ENCODE peak calls at places on chromosomes 1 and 21, in seven cellular contexts. P, Z, Q, W, Y, B and A are unnamed samples.
A peak's percentile ranks its signal among the peaks of the same experiment; 100 is the strongest.

GRCh38 chr21:29332461-29333354 is 34.0 kb downstream of the BACH1 start:
- DNase-seq in P (no peak), Z (no peak), Q (no peak), W (peak; percentile 56), Y (peak; percentile 57), B (no peak), A (no peak)

GRCh38 chr1:164137273-164137947 is 421.6 kb upstream of the PBX1 start:
- DNase-seq in P (no peak), Z (no peak), Q (no peak), W (no peak), Y (no peak), B (no peak), A (no peak)

GRCh38 chr1:91925644-91926330 is 23.4 kb upstream of the BRDT start:
- DNase-seq in P (no peak), Z (no peak), Q (no peak), W (no peak), Y (no peak), B (no peak), A (no peak)

GRCh38 chr1:20280399-20280798 is 10.3 kb upstream of the VWA5B1 start:
- DNase-seq in P (no peak), Z (no peak), Q (no peak), W (no peak), Y (no peak), B (no peak), A (no peak)

GRCh38 chr1:86200901-86201300 is 44.3 kb upstream of the COL24A1 start:
- DNase-seq in P (no peak), Z (no peak), Q (no peak), W (peak; percentile 24), Y (peak; percentile 31), B (no peak), A (no peak)

GRCh38 chr1:39507230-39507928 is 15.9 kb downstream of the BMP8A start:
- DNase-seq in P (no peak), Z (no peak), Q (peak; percentile 79), W (no peak), Y (peak; percentile 33), B (no peak), A (no peak)

GRCh38 chr1:168089326-168089978 is 47.3 kb downstream of the GPR161 start:
- DNase-seq in P (no peak), Z (no peak), Q (no peak), W (no peak), Y (no peak), B (no peak), A (no peak)

GRCh38 chr1:25572708-25573590 is 29.5 kb downstream of the LDLRAP1 start:
- DNase-seq in P (peak; percentile 56), Z (no peak), Q (peak; percentile 92), W (peak; percentile 57), Y (peak; percentile 60), B (no peak), A (peak; percentile 57)

GRCh38 chr1:151371340-151371739 is 1.2 kb downstream of the SELENBP1 start:
- DNase-seq in P (peak; percentile 69), Z (peak; percentile 66), Q (no peak), W (peak; percentile 50), Y (peak; percentile 69), B (no peak), A (no peak)

GRCh38 chr1:26127235-26128163 is 15.9 kb downstream of the PDIK1L start:
- DNase-seq in P (no peak), Z (no peak), Q (no peak), W (peak; percentile 38), Y (peak; percentile 33), B (no peak), A (no peak)

GRCh38 chr1:213244664-213245091 is 193.6 kb downstream of the RPS6KC1 start:
- DNase-seq in P (no peak), Z (no peak), Q (peak; percentile 8), W (peak; percentile 77), Y (peak; percentile 76), B (peak; percentile 13), A (peak; percentile 1)

GRCh38 chr1:247173431-247173830 is 1.6 kb upstream of the ZNF124 start:
- DNase-seq in P (no peak), Z (no peak), Q (no peak), W (no peak), Y (no peak), B (no peak), A (no peak)

GRCh38 chr1:224300346-224300745 is 29.6 kb downstream of the NVL start:
- DNase-seq in P (no peak), Z (no peak), Q (no peak), W (peak; percentile 79), Y (peak; percentile 62), B (no peak), A (no peak)

GRCh38 chr1:41811051-41811795 is 107.5 kb downstream of the HIVEP3 start:
- DNase-seq in P (no peak), Z (no peak), Q (no peak), W (peak; percentile 35), Y (peak; percentile 50), B (no peak), A (peak; percentile 8)

GRCh38 chr1:115705085-115706008 is 63.2 kb downstream of the CASQ2 start:
- DNase-seq in P (no peak), Z (no peak), Q (no peak), W (no peak), Y (no peak), B (no peak), A (no peak)

GRCh38 chr21:43741425-43742096 is 22.6 kb downstream of the PDXK start:
- DNase-seq in P (no peak), Z (no peak), Q (peak; percentile 90), W (no peak), Y (no peak), B (no peak), A (no peak)

GRCh38 chr21:40548134-40548533 is 298.8 kb downstream of the DSCAM start:
- DNase-seq in P (no peak), Z (no peak), Q (no peak), W (no peak), Y (no peak), B (no peak), A (no peak)

GRCh38 chr1:186165303-186165702 is 209.8 kb downstream of the TPR start:
- DNase-seq in P (no peak), Z (no peak), Q (no peak), W (no peak), Y (no peak), B (no peak), A (no peak)

GRCh38 chr1:186164773-186165172 is 210.3 kb downstream of the TPR start:
- DNase-seq in P (no peak), Z (no peak), Q (no peak), W (no peak), Y (no peak), B (no peak), A (no peak)

GRCh38 chr1:186167096-186167668 is 207.9 kb downstream of the TPR start:
- DNase-seq in P (no peak), Z (no peak), Q (no peak), W (no peak), Y (no peak), B (no peak), A (no peak)
- H3K4me3 ChIP-seq in P (no peak overlapping the region), Z (no peak overlapping the region), Q (no peak overlapping the region), W (no peak overlapping the region), Y (no peak overlapping the region), B (no peak overlapping the region), A (no peak overlapping the region)

DNA sequence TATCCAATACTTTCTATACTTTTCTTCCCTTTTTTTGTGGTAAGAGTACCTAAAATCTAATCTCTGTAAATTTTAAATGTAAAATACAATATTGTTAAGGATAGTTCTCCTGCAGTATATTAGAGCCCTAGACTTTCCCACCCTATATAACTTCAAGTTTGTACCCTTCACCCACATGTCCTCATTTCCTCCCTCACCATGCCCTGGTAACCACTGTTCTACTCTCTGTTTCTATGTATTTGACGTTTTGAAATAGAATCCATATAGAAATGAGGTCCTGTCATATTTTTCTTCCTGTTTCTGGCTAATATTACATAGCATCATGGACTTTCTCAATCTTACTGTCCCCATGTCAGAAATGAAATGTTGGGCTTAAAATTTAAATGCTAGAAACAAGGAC is 24.8 kb downstream of the GBP7 start:
- DNase-seq in P (no peak), Z (no peak), Q (no peak), W (no peak), Y (no peak), B (no peak), A (no peak)
- H3K4me3 ChIP-seq in P (no peak overlapping the region), Z (no peak overlapping the region), Q (no peak overlapping the region), W (no peak overlapping the region), Y (no peak overlapping the region), B (no peak overlapping the region), A (no peak overlapping the region)

GRCh38 chr1:61125895-61126294 is 43.5 kb downstream of the NFIA start:
- DNase-seq in P (no peak), Z (no peak), Q (no peak), W (no peak), Y (no peak), B (no peak), A (no peak)
- H3K4me3 ChIP-seq in P (no peak overlapping the region), Z (no peak overlapping the region), Q (no peak overlapping the region), W (no peak overlapping the region), Y (no peak overlapping the region), B (no peak overlapping the region), A (no peak overlapping the region)

GRCh38 chr1:21325731-21326387 is 35.6 kb upstream of the ECE1 start:
- DNase-seq in P (no peak), Z (no peak), Q (peak; percentile 71), W (no peak), Y (no peak), B (no peak), A (no peak)

GRCh38 chr1:21327566-21328323 is 37.5 kb upstream of the ECE1 start:
- DNase-seq in P (no peak), Z (no peak), Q (no peak), W (no peak), Y (no peak), B (no peak), A (no peak)

GRCh38 chr1:21324368-21325137 is 34.3 kb upstream of the ECE1 start:
- DNase-seq in P (peak; percentile 88), Z (peak; percentile 89), Q (peak; percentile 57), W (peak; percentile 90), Y (peak; percentile 88), B (peak; percentile 94), A (peak; percentile 62)

GRCh38 chr1:21325231-21325718 is 35.0 kb upstream of the ECE1 start:
- DNase-seq in P (no peak), Z (no peak), Q (peak; percentile 27), W (no peak), Y (no peak), B (no peak), A (no peak)

GRCh38 chr1:21326861-21327344 is 36.6 kb upstream of the ECE1 start:
- DNase-seq in P (no peak), Z (no peak), Q (peak; percentile 55), W (no peak), Y (no peak), B (no peak), A (no peak)
- H3K4me3 ChIP-seq in P (no peak overlapping the region), Z (peak overlapping the region; percentile 14), Q (no peak overlapping the region), W (no peak overlapping the region), Y (no peak overlapping the region), B (no peak overlapping the region), A (no peak overlapping the region)